ENCODE peak calls at places on chromosome 15, in seven cellular contexts. G, Y, P, I, W, Q and C are unnamed samples. For H3K9me3, the result is how much of the 10 kb centered on the place peaks cover.

GRCh38 chr15:57541805-57542504 is 49.7 kb upstream of the MYZAP start:
- DNase-seq in P (peak), I (peak), Y (peak), W (peak), Q (peak), G (peak), C (peak)

GRCh38 chr15:100686725-100687488 is 84.5 kb downstream of the ASB7 start:
- DNase-seq in Y (no peak), G (no peak), I (no peak), W (no peak), Q (no peak), P (no peak), C (no peak)

GRCh38 chr15:72306211-72306785 is 13.7 kb downstream of the CELF6 start:
- DNase-seq in I (no peak), W (peak), G (no peak), P (peak), Y (peak), Q (no peak), C (no peak)

GRCh38 chr15:35912196-35912595 is 366.2 kb upstream of the DPH6 start:
- DNase-seq in Y (no peak), W (no peak), I (no peak), P (no peak), G (no peak), Q (no peak), C (no peak)

GRCh38 chr15:51180009-51180408 is 85.3 kb upstream of the TNFAIP8L3 start:
- DNase-seq in P (no peak), I (no peak), Y (no peak), Q (no peak), W (no peak), G (no peak), C (no peak)

GRCh38 chr15:41011055-41011815 is 58.0 kb downstream of the CHAC1 start:
- DNase-seq in P (no peak), G (no peak), Y (no peak), W (no peak), I (no peak), Q (no peak), C (no peak)

GRCh38 chr15:25136119-25136518 is 181.3 kb downstream of the SNRPN start:
- DNase-seq in W (no peak), G (no peak), Q (no peak), P (peak), Y (no peak), I (peak), C (no peak)

GRCh38 chr15:76150508-76150907 is 90.7 kb downstream of the TMEM266 start:
- DNase-seq in Y (no peak), I (peak), Q (peak), G (peak), P (no peak), W (no peak), C (no peak)

GRCh38 chr15:75314552-75315290 is 21.1 kb upstream of the COMMD4 start:
- DNase-seq in W (peak), G (no peak), P (no peak), I (no peak), Q (peak), Y (no peak), C (no peak)

GRCh38 chr15:35040339-35041255 is 44.5 kb downstream of the NANOGP8 start:
- DNase-seq in I (no peak), W (no peak), P (no peak), Q (no peak), Y (no peak), G (no peak), C (no peak)

GRCh38 chr15:74642328-74642723 is 26.7 kb downstream of the CLK3 start:
- DNase-seq in W (no peak), I (peak), Y (no peak), G (no peak), Q (no peak), P (no peak), C (no peak)

GRCh38 chr15:30953731-30954378 is 37.6 kb downstream of the MTMR10 start:
- DNase-seq in P (peak), W (no peak), Y (no peak), Q (no peak), G (no peak), I (no peak), C (peak)

GRCh38 chr15:73628102-73628501 is 5.1 kb downstream of the NPTN start:
- DNase-seq in P (no peak), Y (no peak), G (no peak), W (no peak), I (no peak), Q (no peak), C (no peak)

DNA sequence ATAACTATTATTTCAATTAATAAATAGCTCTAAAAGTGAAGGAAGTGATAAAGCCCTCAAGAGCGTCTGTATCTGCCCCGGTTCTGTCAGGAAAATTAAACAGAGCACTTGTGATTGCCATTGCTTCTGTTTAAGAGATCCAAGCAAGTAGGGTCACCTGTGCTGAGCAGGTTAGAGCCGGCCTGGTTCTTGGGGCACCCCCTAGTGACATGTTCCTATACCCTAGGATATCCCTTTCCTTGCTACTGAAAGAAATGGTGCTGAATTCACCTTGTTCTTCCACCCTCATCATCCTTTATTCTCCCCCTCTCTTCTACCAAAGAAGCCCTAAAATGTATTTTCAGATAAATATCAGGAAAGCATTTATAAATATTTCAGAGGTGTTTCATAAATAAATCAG is 323.5 kb downstream of the RORA start:
- DNase-seq in P (no peak), I (peak), Q (no peak), W (no peak), G (peak), Y (no peak), C (no peak)
- TF ChIP-seq CTCF in P (no peak), I (peak), Q (no peak), W (no peak), G (no peak), Y (no peak), C (no peak)

GRCh38 chr15:83914906-83915305 is 261.0 kb downstream of the ADAMTSL3 start:
- DNase-seq in Y (no peak), W (no peak), P (no peak), G (no peak), Q (no peak), I (no peak), C (no peak)

GRCh38 chr15:83920115-83920514 is 266.2 kb downstream of the ADAMTSL3 start:
- DNase-seq in Y (no peak), I (no peak), W (no peak), Q (no peak), P (no peak), G (no peak), C (no peak)

GRCh38 chr15:83919319-83919830 is 265.5 kb downstream of the ADAMTSL3 start:
- DNase-seq in Q (no peak), W (no peak), P (no peak), I (no peak), G (no peak), Y (no peak), C (no peak)

GRCh38 chr15:83918011-83918410 is 264.1 kb downstream of the ADAMTSL3 start:
- DNase-seq in W (no peak), G (no peak), Y (no peak), Q (no peak), P (no peak), I (no peak), C (no peak)

GRCh38 chr15:83917432-83917831 is 263.5 kb downstream of the ADAMTSL3 start:
- DNase-seq in I (no peak), Y (no peak), W (no peak), G (no peak), Q (no peak), P (no peak), C (no peak)
- H3K9me3 ChIP-seq in I (under half), Y (under half), W (under half), G (under half), Q (under half), P (under half), C (under half)

DNA sequence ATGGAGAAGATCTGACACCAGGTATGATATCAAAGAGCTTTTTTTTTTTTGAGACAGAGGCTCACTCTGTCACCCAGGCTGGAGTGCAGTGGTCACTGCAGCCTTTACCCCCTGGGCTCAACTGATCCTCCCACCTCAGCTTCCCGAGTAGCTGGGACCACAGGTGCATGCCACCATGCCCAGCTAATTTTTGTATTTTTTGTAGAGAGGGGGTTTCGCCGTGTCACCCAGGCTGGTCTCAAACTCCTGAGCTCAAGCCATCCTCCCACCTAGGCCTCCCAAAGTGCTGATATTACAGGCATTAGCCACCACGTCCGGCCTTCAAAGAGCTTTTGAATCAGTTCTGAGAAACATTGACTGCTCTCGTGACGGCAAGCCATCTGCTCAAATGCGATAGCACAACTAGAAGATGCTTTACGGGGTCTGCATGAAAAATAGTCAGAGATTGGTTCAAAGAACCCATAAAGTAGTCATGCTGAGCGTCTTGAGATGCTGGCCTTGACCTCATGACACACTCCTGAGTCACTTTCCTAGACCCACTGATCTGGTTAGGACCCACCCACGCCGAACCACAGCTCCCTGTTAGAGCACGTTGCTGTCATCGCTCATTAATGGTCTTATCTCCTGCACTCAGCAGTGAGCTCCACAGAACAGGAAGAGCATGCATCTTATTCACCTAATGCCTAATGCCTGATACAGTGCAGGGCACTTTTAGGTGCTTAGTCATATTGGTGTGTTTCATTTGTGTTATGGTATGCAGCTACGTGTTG is 57.0 kb upstream of the NR2F2 start:
- DNase-seq in P (peak), Y (no peak), W (no peak), Q (no peak), I (no peak), G (no peak), C (no peak)
- TF ChIP-seq POLR2A in P (no peak), Y (no peak), W (no peak), Q (no peak), I (no peak), G (no peak), C (no peak)

GRCh38 chr15:98713585-98714001 is 65.3 kb downstream of the IGF1R start:
- DNase-seq in Q (no peak), W (no peak), P (no peak), I (no peak), Y (no peak), G (peak), C (no peak)
- TF ChIP-seq CTCF in Q (no peak), W (no peak), P (no peak), I (no peak), Y (no peak), G (no peak), C (no peak)

GRCh38 chr15:83090465-83090864 is 17.0 kb upstream of the TM6SF1 start:
- DNase-seq in Y (no peak), Q (no peak), G (no peak), I (no peak), W (no peak), P (no peak), C (no peak)
- H3K9me3 ChIP-seq in Y (under half), Q (under half), G (under half), I (under half), W (under half), P (under half), C (under half)

DNA sequence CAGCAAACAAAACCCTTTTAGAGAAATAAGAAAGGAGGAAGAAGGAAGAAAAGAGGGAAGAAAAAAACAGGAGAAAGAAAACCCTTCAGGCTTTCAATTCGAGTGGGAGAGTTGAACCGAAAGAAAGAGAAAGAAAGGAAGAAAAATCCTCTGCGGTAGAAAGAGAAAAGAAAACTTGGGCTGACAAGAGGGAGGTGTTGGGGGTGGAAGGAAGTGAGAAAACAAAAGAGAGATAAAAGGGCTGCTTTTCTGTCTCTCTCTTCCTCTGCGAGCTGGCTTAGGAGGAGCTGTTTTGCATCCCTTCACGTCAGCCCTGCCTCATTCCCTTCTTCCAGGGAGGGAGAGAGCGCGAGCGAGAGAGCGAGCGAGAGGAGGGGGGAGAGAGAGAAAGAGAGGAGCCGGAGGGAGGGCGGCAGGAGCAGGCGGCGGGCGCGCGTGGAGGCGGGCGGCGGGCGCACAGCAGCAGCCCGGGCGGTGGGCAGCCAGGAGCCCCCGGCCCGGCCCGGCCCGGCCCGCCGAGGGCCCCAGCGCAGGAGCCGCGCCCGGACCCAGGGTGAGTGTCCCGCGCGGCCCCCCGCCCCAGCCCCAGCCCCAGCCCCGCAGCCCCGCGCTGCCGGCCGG is at the start of gene ZNF710:
- DNase-seq in Q (peak), I (peak), W (peak), Y (peak), P (peak), G (peak), C (peak)
- TF ChIP-seq POLR2A in Q (peak), I (no peak), W (no peak), Y (peak), P (peak), G (no peak), C (no peak)

GRCh38 chr15:48641416-48641815 is 4.1 kb downstream of the FBN1 start:
- DNase-seq in G (no peak), P (peak), Y (no peak), W (no peak), I (no peak), Q (no peak), C (no peak)
- TF ChIP-seq CTCF in G (no peak), P (no peak), Y (no peak), W (no peak), I (no peak), Q (no peak), C (no peak)

GRCh38 chr15:92943581-92943980 is 43.5 kb downstream of the CHD2 start:
- DNase-seq in Q (no peak), Y (no peak), G (no peak), I (no peak), W (no peak), P (no peak), C (no peak)

GRCh38 chr15:92944946-92945521 is 44.9 kb downstream of the CHD2 start:
- DNase-seq in Y (no peak), I (no peak), P (no peak), G (no peak), Q (no peak), W (no peak), C (no peak)

GRCh38 chr15:92941668-92942067 is 41.5 kb downstream of the CHD2 start:
- DNase-seq in I (no peak), W (no peak), G (no peak), Q (no peak), P (no peak), Y (no peak), C (no peak)

GRCh38 chr15:92938387-92938786 is 38.3 kb downstream of the CHD2 start:
- DNase-seq in G (no peak), Q (no peak), Y (no peak), I (no peak), P (no peak), W (no peak), C (no peak)

GRCh38 chr15:92942706-92943105 is 42.6 kb downstream of the CHD2 start:
- DNase-seq in Y (no peak), Q (no peak), W (no peak), P (no peak), G (no peak), I (no peak), C (no peak)
- H3K9me3 ChIP-seq in Y (under half), Q (under half), W (under half), P (under half), G (under half), I (under half), C (under half)

DNA sequence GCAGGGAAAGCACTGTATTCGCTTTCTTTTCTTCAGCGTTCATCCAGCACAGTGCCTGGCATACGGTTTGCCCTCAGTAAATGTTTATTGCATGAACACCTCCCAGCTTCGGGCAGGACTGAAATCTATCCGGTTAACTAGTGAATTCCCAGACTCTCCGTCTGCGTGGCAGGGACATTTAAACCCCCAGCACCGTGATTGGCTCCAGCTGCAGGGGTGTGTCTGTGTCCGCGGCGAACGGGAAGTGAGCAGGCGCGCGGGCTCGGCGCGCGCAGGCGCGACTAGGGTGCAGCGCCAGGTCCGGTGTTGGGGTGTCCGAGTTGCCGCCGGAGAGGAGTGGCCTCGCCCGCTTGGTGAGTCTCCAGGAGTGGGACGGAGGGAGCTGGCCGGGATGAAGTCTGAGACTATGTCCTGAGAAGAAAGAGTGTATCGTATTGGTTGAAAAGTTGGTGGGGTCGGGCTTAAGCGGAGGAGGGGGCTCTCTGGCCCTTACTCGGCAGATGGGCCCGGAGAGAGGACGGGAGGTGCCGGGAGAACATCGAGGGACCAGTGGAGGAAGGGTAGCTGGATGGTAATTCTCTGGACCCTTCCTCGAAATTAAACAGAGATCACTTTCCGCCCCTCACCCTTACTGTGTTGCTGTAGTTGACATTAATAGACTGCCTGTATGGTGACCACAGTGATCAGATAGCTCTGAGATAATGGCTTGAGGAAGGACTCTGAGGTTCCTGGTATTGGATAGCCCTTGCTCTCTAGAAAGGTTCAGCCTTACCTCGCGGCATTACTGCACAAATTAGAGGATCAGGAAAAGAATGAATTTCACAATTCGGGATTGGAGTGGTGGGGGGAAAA is at the start of gene SNAP23:
- DNase-seq in W (peak), I (peak), Y (peak), Q (peak), P (peak), G (peak), C (peak)
- TF ChIP-seq POLR2A in W (peak), I (peak), Y (peak), Q (peak), P (peak), G (peak), C (peak)